ENCODE peak calls at places on chromosomes 7 and 10, in six cellular contexts. H, R, B, W, U and P are unnamed samples.

GRCh38 chr7:33750177-33750576 is 155.2 kb upstream of the BMPER start:
- DNase-seq in H (no peak), R (no peak), B (no peak), W (peak), U (peak), P (no peak)

GRCh38 chr10:13983035-13983434 is 347.7 kb downstream of the FRMD4A start:
- DNase-seq in H (no peak), R (no peak), B (no peak), W (no peak), U (no peak), P (no peak)

GRCh38 chr7:29145553-29146081 is 720 bp downstream of the CPVL start:
- DNase-seq in H (no peak), R (no peak), B (no peak), W (no peak), U (peak), P (no peak)

GRCh38 chr7:37377231-37377630 is 71.4 kb downstream of the ELMO1 start:
- DNase-seq in H (no peak), R (no peak), B (no peak), W (no peak), U (no peak), P (no peak)

GRCh38 chr7:140403878-140404564 is at the start of gene RAB19:
- DNase-seq in H (no peak), R (no peak), B (peak), W (no peak), U (peak), P (peak)

GRCh38 chr10:119286516-119286915 is 79.1 kb downstream of the GRK5 start:
- DNase-seq in H (no peak), R (no peak), B (no peak), W (no peak), U (no peak), P (no peak)

GRCh38 chr7:90111-91063 is 102.0 kb upstream of the FAM20C start:
- DNase-seq in H (peak), R (no peak), B (no peak), W (peak), U (no peak), P (no peak)

GRCh38 chr10:122154733-122155366 is 116.2 kb upstream of the BTBD16 start:
- DNase-seq in H (peak), R (no peak), B (peak), W (peak), U (no peak), P (peak)

GRCh38 chr7:17996442-17997223 is 31.0 kb downstream of the PRPS1L1 start:
- DNase-seq in H (no peak), R (no peak), B (no peak), W (no peak), U (no peak), P (no peak)

GRCh38 chr7:13851756-13852155 is 137.7 kb downstream of the ETV1 start:
- DNase-seq in H (peak), R (no peak), B (peak), W (peak), U (no peak), P (no peak)

GRCh38 chr7:157519798-157520244 is 183.0 kb downstream of the DNAJB6 start:
- DNase-seq in H (no peak), R (no peak), B (no peak), W (no peak), U (no peak), P (no peak)

GRCh38 chr10:104417629-104418292 is 64.1 kb downstream of the CFAP58 start:
- DNase-seq in H (no peak), R (no peak), B (no peak), W (no peak), U (no peak), P (no peak)

GRCh38 chr10:93600446-93600860 is 582 bp downstream of the RBP4 start:
- DNase-seq in H (no peak), R (no peak), B (no peak), W (no peak), U (no peak), P (peak)

GRCh38 chr10:74227697-74228424 is 76.8 kb downstream of the ADK start:
- DNase-seq in H (peak), R (no peak), B (no peak), W (peak), U (peak), P (no peak)

GRCh38 chr7:50837965-50838364 is 55.3 kb upstream of the GRB10 start:
- DNase-seq in H (no peak), R (no peak), B (no peak), W (peak), U (no peak), P (no peak)

GRCh38 chr10:63558132-63558784 is 37.1 kb downstream of the REEP3 start:
- DNase-seq in H (no peak), R (no peak), B (peak), W (no peak), U (no peak), P (no peak)

GRCh38 chr7:74606101-74606908 is 51.2 kb upstream of the GTF2I start:
- DNase-seq in H (no peak), R (no peak), B (peak), W (no peak), U (no peak), P (peak)

GRCh38 chr10:34864156-34865075 is 49.3 kb upstream of the PARD3 start:
- DNase-seq in H (peak), R (no peak), B (no peak), W (no peak), U (no peak), P (no peak)

GRCh38 chr10:69881202-69881601 is 79.5 kb downstream of the COL13A1 start:
- DNase-seq in H (no peak), R (no peak), B (no peak), W (no peak), U (no peak), P (no peak)

GRCh38 chr7:29464693-29465092 is 98.9 kb upstream of the PRR15 start:
- DNase-seq in H (no peak), R (no peak), B (no peak), W (no peak), U (no peak), P (no peak)

GRCh38 chr10:95881316-95881715 is 26.5 kb upstream of the CC2D2B start:
- DNase-seq in H (no peak), R (no peak), B (no peak), W (no peak), U (no peak), P (no peak)

GRCh38 chr10:114174462-114175190 is 623 bp upstream of the CCDC186 start:
- DNase-seq in H (peak), R (no peak), B (no peak), W (peak), U (peak), P (peak)

DNA sequence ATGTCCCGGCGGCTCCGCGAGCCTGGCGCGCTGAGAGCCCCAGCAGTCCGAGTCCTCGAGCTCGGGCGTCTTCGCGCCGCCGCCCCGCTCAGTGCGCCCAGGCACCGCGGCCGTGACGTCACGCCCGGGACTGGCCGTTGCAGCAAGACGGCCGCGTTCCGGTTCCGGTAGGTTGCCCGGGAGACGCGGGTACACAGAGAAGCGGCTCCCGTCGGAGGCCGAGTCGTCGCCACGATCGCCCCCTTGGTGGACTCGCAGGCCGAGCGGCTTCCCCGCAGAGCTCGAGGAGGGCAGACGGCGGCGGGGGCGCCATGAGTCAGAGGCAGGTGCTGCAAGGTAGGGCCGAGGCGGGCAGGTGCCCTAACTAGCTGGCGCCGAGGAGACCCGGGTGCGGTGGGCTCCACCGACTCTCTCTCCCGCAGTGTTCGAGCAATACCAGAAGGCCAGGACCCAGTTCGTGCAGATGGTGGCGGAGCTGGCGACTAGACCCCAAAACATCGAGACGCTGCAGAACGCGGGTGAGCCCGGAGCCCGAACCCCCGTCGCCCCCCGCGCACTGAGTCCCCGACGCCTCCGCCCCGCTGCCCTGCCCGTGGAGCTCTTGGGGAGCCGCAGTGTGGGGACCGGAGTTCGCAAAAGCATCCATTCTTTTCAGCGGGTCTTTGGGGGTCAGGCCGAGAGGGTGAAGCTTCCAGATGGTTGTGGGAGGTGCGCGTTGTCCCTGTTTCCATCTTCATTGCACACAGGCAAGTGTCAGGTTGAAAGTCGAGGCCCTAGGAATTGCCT is at the start of gene SPAG6:
- DNase-seq in H (peak), R (peak), B (peak), W (no peak), U (peak), P (peak)
- H3K4ac ChIP-seq in H (no peak), R (no peak), B (no peak), W (no peak), U (no peak), P (no peak)

DNA sequence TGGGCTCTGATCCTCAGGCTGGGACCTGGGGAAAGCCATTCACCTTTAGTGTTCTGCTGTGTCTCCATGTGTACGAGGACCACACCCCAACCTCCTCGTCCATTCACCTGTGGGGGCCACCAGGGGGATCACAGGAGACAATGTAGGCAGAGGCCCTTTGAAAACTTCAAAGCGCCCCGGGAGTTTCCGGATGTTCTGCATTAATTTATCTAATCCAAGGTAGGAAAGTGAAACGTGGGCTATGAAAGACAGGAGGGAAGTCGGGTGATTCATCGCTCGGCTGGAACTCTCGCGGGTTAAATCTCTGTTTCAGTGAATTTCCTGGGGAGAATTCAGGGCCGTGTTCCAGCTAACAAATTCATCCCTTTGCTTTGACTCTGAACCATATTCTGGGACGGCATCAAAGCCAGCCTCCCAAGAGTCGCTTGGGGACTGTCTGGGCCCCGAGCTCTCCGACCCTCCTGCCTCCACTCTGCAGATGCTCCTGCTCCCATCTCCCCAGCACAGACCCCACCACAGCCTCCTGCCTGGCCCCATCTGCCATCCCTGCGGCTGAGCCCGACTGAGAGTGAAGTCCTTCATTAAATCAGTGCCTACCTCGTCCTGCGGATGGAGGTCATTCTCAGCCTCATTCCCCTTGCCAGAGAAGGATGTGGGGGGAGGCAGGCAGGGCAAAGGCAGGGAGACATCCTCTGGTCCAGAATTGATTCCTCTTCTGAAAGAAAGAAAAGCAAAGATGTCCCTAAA is 114.0 kb upstream of the CARD11 start:
- DNase-seq in H (no peak), R (no peak), B (no peak), W (peak), U (no peak), P (no peak)
- H3K4ac ChIP-seq in H (no peak), R (no peak), B (no peak), W (no peak), U (no peak), P (no peak)

GRCh38 chr7:146411975-146412374 is 295.4 kb downstream of the CNTNAP2 start:
- DNase-seq in H (no peak), R (no peak), B (no peak), W (no peak), U (no peak), P (peak)

GRCh38 chr7:146414373-146414772 is 297.8 kb downstream of the CNTNAP2 start:
- DNase-seq in H (no peak), R (no peak), B (peak), W (no peak), U (no peak), P (peak)

DNA sequence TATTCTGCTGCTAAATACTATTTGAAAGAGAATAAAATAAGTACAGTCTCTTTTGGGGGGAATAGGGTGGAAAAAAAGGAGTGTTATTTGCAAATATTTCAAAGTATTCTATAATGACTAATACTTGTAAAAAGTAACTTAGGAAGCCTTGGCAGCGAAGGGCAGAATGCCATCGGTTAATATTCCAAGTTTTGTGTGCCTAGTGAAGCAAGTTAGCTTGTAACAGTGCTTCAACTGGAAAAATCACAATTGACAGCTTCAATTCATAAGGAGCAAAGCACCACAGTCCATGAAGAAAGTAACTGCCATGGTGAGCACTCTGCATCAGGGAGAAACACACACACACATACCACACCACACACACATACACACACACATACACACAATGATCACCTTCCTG is 298.3 kb downstream of the CNTNAP2 start:
- DNase-seq in H (no peak), R (no peak), B (no peak), W (no peak), U (no peak), P (no peak)
- H3K4ac ChIP-seq in H (no peak), R (no peak), B (no peak), W (no peak), U (no peak), P (no peak)

GRCh38 chr10:29725133-29725720 is 90.5 kb upstream of the SVIL start:
- DNase-seq in H (peak), R (no peak), B (peak), W (no peak), U (peak), P (no peak)

GRCh38 chr10:29722777-29723176 is 88.0 kb upstream of the SVIL start:
- DNase-seq in H (no peak), R (no peak), B (no peak), W (no peak), U (no peak), P (no peak)

GRCh38 chr10:29719281-29719675 is 84.5 kb upstream of the SVIL start:
- DNase-seq in H (no peak), R (no peak), B (no peak), W (no peak), U (no peak), P (no peak)

GRCh38 chr10:29720149-29720548 is 85.4 kb upstream of the SVIL start:
- DNase-seq in H (no peak), R (no peak), B (no peak), W (no peak), U (no peak), P (no peak)

DNA sequence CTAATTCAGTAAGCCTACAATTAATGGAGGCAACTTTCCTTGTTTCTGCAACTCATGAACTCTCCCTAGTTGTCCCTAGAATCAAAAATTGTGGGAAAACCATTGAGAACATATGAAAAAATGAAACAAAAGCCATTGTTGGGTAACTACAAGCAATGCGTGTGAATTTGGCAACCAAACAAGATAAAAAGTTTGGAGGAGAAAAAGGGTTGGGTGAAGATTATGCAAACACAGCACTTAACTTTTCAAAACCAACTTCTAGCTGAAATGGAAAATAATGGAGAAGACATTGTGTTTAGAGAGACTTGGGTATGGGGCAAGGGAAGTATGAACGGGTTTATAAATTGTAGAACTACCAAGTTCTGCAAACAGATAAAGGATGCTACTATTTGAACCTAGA is 88.9 kb upstream of the SVIL start:
- DNase-seq in H (no peak), R (no peak), B (no peak), W (no peak), U (no peak), P (no peak)
- H3K4ac ChIP-seq in H (no peak), R (no peak), B (no peak), W (no peak), U (no peak), P (no peak)

GRCh38 chr7:47475880-47476227 is 106.1 kb downstream of the TNS3 start:
- DNase-seq in H (no peak), R (no peak), B (no peak), W (no peak), U (no peak), P (no peak)
- H3K4ac ChIP-seq in H (peak), R (no peak), B (no peak), W (peak), U (peak), P (no peak)

GRCh38 chr7:127651556-127652332 is at the start of gene SND1:
- DNase-seq in H (peak), R (peak), B (peak), W (peak), U (peak), P (peak)
- H3K4ac ChIP-seq in H (peak), R (no peak), B (peak), W (peak), U (peak), P (no peak)

DNA sequence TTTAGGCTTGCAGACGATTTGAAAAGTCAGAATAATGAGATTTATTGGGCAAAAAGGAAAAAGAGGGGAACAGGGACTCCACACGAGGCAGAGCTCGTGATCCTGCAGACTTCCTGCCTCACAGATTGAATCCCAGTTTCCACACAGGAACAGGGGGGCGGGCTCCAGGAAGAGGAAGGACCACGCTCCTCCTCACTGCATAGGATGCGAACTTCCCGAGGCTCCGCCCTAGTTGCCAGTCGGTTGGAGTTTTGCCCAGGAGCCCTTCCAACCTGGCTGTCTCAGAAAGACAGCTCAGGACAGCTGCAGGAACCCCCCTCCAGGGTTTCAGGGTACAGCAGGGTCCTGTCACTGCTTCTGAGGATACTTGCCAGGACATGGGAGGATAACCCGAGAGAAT is 488.3 kb upstream of the ADARB2 start:
- DNase-seq in H (no peak), R (no peak), B (no peak), W (no peak), U (no peak), P (no peak)
- H3K4ac ChIP-seq in H (no peak), R (no peak), B (no peak), W (no peak), U (no peak), P (no peak)